ENCODE peak calls at places on chromosomes 4 and X, in ten cellular contexts. One of them, this sample, is unnamed.

GRCh38 chr4:6134612-6135220 is 65.6 kb downstream of the JAKMIP1 start:
- DNase-seq in astrocyte of the cerebellum: no peak
- DNase-seq in GM20000: peak; percentile 73
- DNase-seq in esophagus squamous epithelium: no peak
- DNase-seq in ascending aorta: no peak
- DNase-seq in kidney: no peak
- DNase-seq in GM13976: peak; percentile 68
- DNase-seq in astrocyte of the spinal cord: no peak
- DNase-seq in hepatocyte: no peak
- DNase-seq in osteocyte: no peak
- DNase-seq in this sample: peak; percentile 90

GRCh38 chrX:45824471-45824870 is 623.8 kb upstream of the DIPK2B start:
- DNase-seq in esophagus squamous epithelium: no peak
- DNase-seq in astrocyte of the spinal cord: peak; percentile 92
- DNase-seq in GM20000: no peak
- DNase-seq in osteocyte: no peak
- DNase-seq in ascending aorta: peak; percentile 39
- DNase-seq in astrocyte of the cerebellum: peak; percentile 84
- DNase-seq in hepatocyte: peak; percentile 57
- DNase-seq in GM13976: no peak
- DNase-seq in kidney: no peak
- DNase-seq in this sample: peak; percentile 9

GRCh38 chrX:10039821-10040793 is 72.9 kb downstream of the CLDN34 start:
- DNase-seq in esophagus squamous epithelium: no peak
- DNase-seq in GM13976: no peak
- DNase-seq in astrocyte of the cerebellum: no peak
- DNase-seq in osteocyte: no peak
- DNase-seq in ascending aorta: no peak
- DNase-seq in GM20000: no peak
- DNase-seq in astrocyte of the spinal cord: no peak
- DNase-seq in hepatocyte: no peak
- DNase-seq in kidney: no peak
- DNase-seq in this sample: no peak

GRCh38 chr4:128311659-128312392 is 24.2 kb upstream of the PGRMC2 start:
- DNase-seq in GM20000: no peak
- DNase-seq in osteocyte: no peak
- DNase-seq in esophagus squamous epithelium: no peak
- DNase-seq in ascending aorta: no peak
- DNase-seq in astrocyte of the spinal cord: no peak
- DNase-seq in GM13976: no peak
- DNase-seq in hepatocyte: no peak
- DNase-seq in kidney: no peak
- DNase-seq in astrocyte of the cerebellum: no peak
- DNase-seq in this sample: no peak

GRCh38 chrX:80808854-80809493 is 703 bp downstream of the BRWD3 start:
- DNase-seq in astrocyte of the spinal cord: peak; percentile 7
- DNase-seq in kidney: no peak
- DNase-seq in GM20000: no peak
- DNase-seq in astrocyte of the cerebellum: no peak
- DNase-seq in GM13976: peak; percentile 11
- DNase-seq in ascending aorta: no peak
- DNase-seq in hepatocyte: peak; percentile 30
- DNase-seq in osteocyte: no peak
- DNase-seq in esophagus squamous epithelium: no peak
- DNase-seq in this sample: peak; percentile 31

GRCh38 chr4:3225946-3226345 is 23.0 kb upstream of the MSANTD1 start:
- DNase-seq in astrocyte of the spinal cord: no peak
- DNase-seq in esophagus squamous epithelium: no peak
- DNase-seq in hepatocyte: no peak
- DNase-seq in osteocyte: no peak
- DNase-seq in kidney: peak; percentile 63
- DNase-seq in GM13976: no peak
- DNase-seq in ascending aorta: no peak
- DNase-seq in astrocyte of the cerebellum: no peak
- DNase-seq in GM20000: no peak
- DNase-seq in this sample: no peak

GRCh38 chr4:170198742-170199141 is 109.0 kb upstream of the AADAT start:
- DNase-seq in hepatocyte: no peak
- DNase-seq in kidney: no peak
- DNase-seq in ascending aorta: no peak
- DNase-seq in astrocyte of the spinal cord: no peak
- DNase-seq in GM20000: no peak
- DNase-seq in esophagus squamous epithelium: no peak
- DNase-seq in astrocyte of the cerebellum: peak; percentile 1
- DNase-seq in osteocyte: no peak
- DNase-seq in GM13976: no peak
- DNase-seq in this sample: no peak

GRCh38 chr4:133148690-133149363 is at the start of gene PCDH10:
- DNase-seq in GM20000: peak; percentile 78
- DNase-seq in ascending aorta: peak; percentile 77
- DNase-seq in osteocyte: peak; percentile 98
- DNase-seq in astrocyte of the spinal cord: peak; percentile 96
- DNase-seq in GM13976: peak; percentile 76
- DNase-seq in kidney: peak; percentile 96
- DNase-seq in astrocyte of the cerebellum: peak; percentile 92
- DNase-seq in hepatocyte: peak; percentile 96
- DNase-seq in esophagus squamous epithelium: no peak
- DNase-seq in this sample: no peak

GRCh38 chr4:961651-962230 is 11.6 kb downstream of the DGKQ start:
- DNase-seq in hepatocyte: no peak
- DNase-seq in GM13976: no peak
- DNase-seq in kidney: peak; percentile 67
- DNase-seq in osteocyte: no peak
- DNase-seq in astrocyte of the spinal cord: no peak
- DNase-seq in astrocyte of the cerebellum: no peak
- DNase-seq in ascending aorta: no peak
- DNase-seq in esophagus squamous epithelium: no peak
- DNase-seq in GM20000: no peak
- DNase-seq in this sample: no peak

GRCh38 chr4:77358315-77358928 is 201.4 kb downstream of the CCNG2 start:
- DNase-seq in astrocyte of the spinal cord: peak; percentile 37
- DNase-seq in astrocyte of the cerebellum: peak; percentile 28
- DNase-seq in kidney: no peak
- DNase-seq in ascending aorta: no peak
- DNase-seq in esophagus squamous epithelium: no peak
- DNase-seq in hepatocyte: peak; percentile 71
- DNase-seq in GM20000: peak; percentile 57
- DNase-seq in GM13976: peak; percentile 42
- DNase-seq in osteocyte: no peak
- DNase-seq in this sample: peak; percentile 50

GRCh38 chrX:150547511-150548115 is 20.8 kb upstream of the MTM1 start:
- DNase-seq in GM13976: peak; percentile 67
- DNase-seq in osteocyte: no peak
- DNase-seq in astrocyte of the spinal cord: peak; percentile 37
- DNase-seq in GM20000: peak; percentile 44
- DNase-seq in ascending aorta: no peak
- DNase-seq in astrocyte of the cerebellum: no peak
- DNase-seq in esophagus squamous epithelium: peak; percentile 7
- DNase-seq in hepatocyte: peak; percentile 73
- DNase-seq in kidney: peak; percentile 93
- DNase-seq in this sample: peak; percentile 72

GRCh38 chr4:795726-796119 is 30.2 kb downstream of the CPLX1 start:
- DNase-seq in hepatocyte: no peak
- DNase-seq in GM20000: no peak
- DNase-seq in esophagus squamous epithelium: no peak
- DNase-seq in ascending aorta: no peak
- DNase-seq in kidney: peak; percentile 50
- DNase-seq in astrocyte of the cerebellum: no peak
- DNase-seq in GM13976: no peak
- DNase-seq in osteocyte: no peak
- DNase-seq in astrocyte of the spinal cord: no peak
- DNase-seq in this sample: no peak

GRCh38 chr4:80918004-80918403 is 112.5 kb upstream of the BMP3 start:
- DNase-seq in ascending aorta: no peak
- DNase-seq in esophagus squamous epithelium: no peak
- DNase-seq in astrocyte of the spinal cord: no peak
- DNase-seq in astrocyte of the cerebellum: no peak
- DNase-seq in hepatocyte: no peak
- DNase-seq in osteocyte: no peak
- DNase-seq in GM20000: no peak
- DNase-seq in GM13976: no peak
- DNase-seq in kidney: no peak
- DNase-seq in this sample: no peak

GRCh38 chr4:178414881-178415446 is 972.7 kb upstream of the AGA start:
- DNase-seq in astrocyte of the cerebellum: no peak
- DNase-seq in astrocyte of the spinal cord: no peak
- DNase-seq in esophagus squamous epithelium: no peak
- DNase-seq in hepatocyte: no peak
- DNase-seq in GM20000: no peak
- DNase-seq in GM13976: no peak
- DNase-seq in osteocyte: no peak
- DNase-seq in kidney: peak; percentile 59
- DNase-seq in ascending aorta: no peak
- DNase-seq in this sample: no peak

GRCh38 chr4:178306565-178306964 is 864.3 kb upstream of the AGA start:
- DNase-seq in kidney: no peak
- DNase-seq in ascending aorta: no peak
- DNase-seq in esophagus squamous epithelium: no peak
- DNase-seq in GM13976: no peak
- DNase-seq in astrocyte of the spinal cord: peak; percentile 30
- DNase-seq in osteocyte: no peak
- DNase-seq in astrocyte of the cerebellum: peak; percentile 34
- DNase-seq in hepatocyte: no peak
- DNase-seq in GM20000: no peak
- DNase-seq in this sample: no peak

GRCh38 chr4:140930556-140930955 is 174.4 kb upstream of the TBC1D9 start:
- DNase-seq in astrocyte of the spinal cord: no peak
- DNase-seq in esophagus squamous epithelium: no peak
- DNase-seq in hepatocyte: no peak
- DNase-seq in astrocyte of the cerebellum: no peak
- DNase-seq in GM13976: no peak
- DNase-seq in osteocyte: no peak
- DNase-seq in GM20000: no peak
- DNase-seq in kidney: no peak
- DNase-seq in ascending aorta: no peak
- DNase-seq in this sample: no peak

GRCh38 chr4:73068496-73069337 is 799 bp downstream of the COX18 start:
- DNase-seq in astrocyte of the spinal cord: peak; percentile 53
- DNase-seq in GM20000: no peak
- DNase-seq in esophagus squamous epithelium: no peak
- DNase-seq in ascending aorta: no peak
- DNase-seq in osteocyte: no peak
- DNase-seq in GM13976: no peak
- DNase-seq in hepatocyte: peak; percentile 14
- DNase-seq in kidney: no peak
- DNase-seq in astrocyte of the cerebellum: no peak
- DNase-seq in this sample: peak; percentile 51

GRCh38 chrX:43970528-43970927 is 2.7 kb downstream of the NDP start:
- DNase-seq in hepatocyte: no peak
- DNase-seq in kidney: no peak
- DNase-seq in GM13976: no peak
- DNase-seq in esophagus squamous epithelium: no peak
- DNase-seq in osteocyte: no peak
- DNase-seq in GM20000: no peak
- DNase-seq in ascending aorta: no peak
- DNase-seq in astrocyte of the cerebellum: no peak
- DNase-seq in astrocyte of the spinal cord: no peak
- DNase-seq in this sample: no peak

GRCh38 chr4:98148856-98149255 is 5.6 kb upstream of the STPG2 start:
- DNase-seq in astrocyte of the cerebellum: no peak
- DNase-seq in osteocyte: no peak
- DNase-seq in astrocyte of the spinal cord: no peak
- DNase-seq in esophagus squamous epithelium: no peak
- DNase-seq in GM13976: no peak
- DNase-seq in ascending aorta: no peak
- DNase-seq in hepatocyte: no peak
- DNase-seq in GM20000: no peak
- DNase-seq in kidney: no peak
- DNase-seq in this sample: no peak

GRCh38 chr4:98143001-98143899 is at the start of gene STPG2:
- DNase-seq in kidney: peak; percentile 97
- DNase-seq in ascending aorta: peak; percentile 64
- DNase-seq in osteocyte: peak; percentile 94
- DNase-seq in GM20000: peak; percentile 89
- DNase-seq in astrocyte of the spinal cord: peak; percentile 92
- DNase-seq in esophagus squamous epithelium: peak; percentile 47
- DNase-seq in astrocyte of the cerebellum: peak; percentile 59
- DNase-seq in GM13976: peak; percentile 88
- DNase-seq in hepatocyte: peak; percentile 96
- DNase-seq in this sample: peak; percentile 97
- TF ChIP-seq CTCF in kidney: peak; percentile 53
- TF ChIP-seq CTCF in ascending aorta: peak; percentile 31
- TF ChIP-seq CTCF in osteocyte: peak; percentile 57
- TF ChIP-seq CTCF in GM20000: no peak
- TF ChIP-seq CTCF in astrocyte of the spinal cord: peak; percentile 55
- TF ChIP-seq CTCF in esophagus squamous epithelium: peak; percentile 50
- TF ChIP-seq CTCF in astrocyte of the cerebellum: peak; percentile 53
- TF ChIP-seq CTCF in GM13976: peak; percentile 36
- TF ChIP-seq CTCF in hepatocyte: peak; percentile 56
- TF ChIP-seq CTCF in this sample: peak; percentile 44

GRCh38 chrX:19190902-19191301 is 68.6 kb upstream of the ADGRG2 start:
- DNase-seq in GM20000: peak; percentile 3
- DNase-seq in esophagus squamous epithelium: no peak
- DNase-seq in astrocyte of the spinal cord: no peak
- DNase-seq in astrocyte of the cerebellum: no peak
- DNase-seq in kidney: no peak
- DNase-seq in osteocyte: no peak
- DNase-seq in hepatocyte: no peak
- DNase-seq in ascending aorta: no peak
- DNase-seq in GM13976: no peak
- DNase-seq in this sample: peak; percentile 52
- TF ChIP-seq CTCF in GM20000: no peak
- TF ChIP-seq CTCF in esophagus squamous epithelium: no peak
- TF ChIP-seq CTCF in astrocyte of the spinal cord: no peak
- TF ChIP-seq CTCF in astrocyte of the cerebellum: no peak
- TF ChIP-seq CTCF in kidney: no peak
- TF ChIP-seq CTCF in osteocyte: no peak
- TF ChIP-seq CTCF in hepatocyte: no peak
- TF ChIP-seq CTCF in ascending aorta: no peak
- TF ChIP-seq CTCF in GM13976: no peak
- TF ChIP-seq CTCF in this sample: no peak

DNA sequence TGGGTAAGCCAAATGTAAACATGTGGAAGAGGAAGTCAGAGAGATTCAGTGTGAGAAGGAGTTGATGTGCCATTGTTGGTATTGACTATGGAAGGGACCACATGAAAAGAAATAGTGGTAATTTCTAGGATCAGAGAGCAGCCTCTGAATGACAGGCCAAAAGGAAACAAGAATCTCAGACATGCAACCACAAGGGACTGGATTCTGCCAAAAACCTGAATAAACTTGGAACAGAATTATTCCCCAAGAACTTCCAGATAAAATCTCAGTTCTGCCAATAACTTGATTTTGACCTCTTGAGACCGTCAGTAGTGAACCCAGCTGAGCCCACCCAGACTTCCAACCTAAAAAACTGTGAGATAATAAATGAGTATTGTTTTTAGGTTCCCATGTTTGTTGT is 653.6 kb upstream of the NR3C2 start:
- DNase-seq in ascending aorta: no peak
- DNase-seq in GM13976: no peak
- DNase-seq in esophagus squamous epithelium: no peak
- DNase-seq in GM20000: no peak
- DNase-seq in astrocyte of the cerebellum: peak; percentile 74
- DNase-seq in kidney: no peak
- DNase-seq in hepatocyte: no peak
- DNase-seq in astrocyte of the spinal cord: peak; percentile 20
- DNase-seq in osteocyte: no peak
- DNase-seq in this sample: no peak
- TF ChIP-seq CTCF in ascending aorta: no peak
- TF ChIP-seq CTCF in GM13976: no peak
- TF ChIP-seq CTCF in esophagus squamous epithelium: no peak
- TF ChIP-seq CTCF in GM20000: no peak
- TF ChIP-seq CTCF in astrocyte of the cerebellum: no peak
- TF ChIP-seq CTCF in kidney: no peak
- TF ChIP-seq CTCF in hepatocyte: no peak
- TF ChIP-seq CTCF in astrocyte of the spinal cord: no peak
- TF ChIP-seq CTCF in osteocyte: no peak
- TF ChIP-seq CTCF in this sample: no peak

GRCh38 chr4:185883591-185883990 is 71.6 kb upstream of the SORBS2 start:
- DNase-seq in GM20000: no peak
- DNase-seq in GM13976: no peak
- DNase-seq in ascending aorta: no peak
- DNase-seq in kidney: no peak
- DNase-seq in esophagus squamous epithelium: no peak
- DNase-seq in hepatocyte: no peak
- DNase-seq in astrocyte of the cerebellum: no peak
- DNase-seq in osteocyte: no peak
- DNase-seq in astrocyte of the spinal cord: no peak
- DNase-seq in this sample: no peak
- TF ChIP-seq CTCF in GM20000: no peak
- TF ChIP-seq CTCF in GM13976: no peak
- TF ChIP-seq CTCF in ascending aorta: no peak
- TF ChIP-seq CTCF in kidney: no peak
- TF ChIP-seq CTCF in esophagus squamous epithelium: no peak
- TF ChIP-seq CTCF in hepatocyte: no peak
- TF ChIP-seq CTCF in astrocyte of the cerebellum: no peak
- TF ChIP-seq CTCF in osteocyte: no peak
- TF ChIP-seq CTCF in astrocyte of the spinal cord: no peak
- TF ChIP-seq CTCF in this sample: no peak

This sample was measured in GM12865.